ENCODE peak calls at places on chromosomes 16 and 17, in eight cellular contexts. One of them, this sample, is unnamed.

GRCh38 chr17:63698886-63699637 is 863 bp downstream of the LIMD2 start:
- DNase-seq in CD14-positive monocyte: peak; percentile 81
- DNase-seq in K562: no peak
- DNase-seq in NCI-H1105: no peak
- DNase-seq in effector CD4-positive, alpha-beta T cell: peak; percentile 86
- DNase-seq in MM.1S: peak; percentile 33
- DNase-seq in NCI-H2029 treated with DMSO at 0.1 percent for 48 hours: no peak
- DNase-seq in OCI-M1: peak; percentile 86
- DNase-seq in this sample: no peak

GRCh38 chr17:67854378-67854777 is 29.1 kb downstream of the BPTF start:
- DNase-seq in CD14-positive monocyte: no peak
- DNase-seq in K562: no peak
- DNase-seq in NCI-H1105: no peak
- DNase-seq in effector CD4-positive, alpha-beta T cell: no peak
- DNase-seq in MM.1S: no peak
- DNase-seq in NCI-H2029 treated with DMSO at 0.1 percent for 48 hours: no peak
- DNase-seq in OCI-M1: no peak
- DNase-seq in this sample: no peak

GRCh38 chr17:39781028-39781800 is 43.5 kb downstream of the GRB7 start:
- DNase-seq in CD14-positive monocyte: no peak
- DNase-seq in K562: no peak
- DNase-seq in NCI-H1105: no peak
- DNase-seq in effector CD4-positive, alpha-beta T cell: no peak
- DNase-seq in MM.1S: peak; percentile 50
- DNase-seq in NCI-H2029 treated with DMSO at 0.1 percent for 48 hours: no peak
- DNase-seq in OCI-M1: no peak
- DNase-seq in this sample: no peak

GRCh38 chr17:40320771-40321501 is 12.0 kb downstream of the RARA start:
- DNase-seq in CD14-positive monocyte: no peak
- DNase-seq in K562: peak; percentile 64
- DNase-seq in NCI-H1105: no peak
- DNase-seq in effector CD4-positive, alpha-beta T cell: peak; percentile 68
- DNase-seq in MM.1S: peak; percentile 38
- DNase-seq in NCI-H2029 treated with DMSO at 0.1 percent for 48 hours: no peak
- DNase-seq in OCI-M1: peak; percentile 31
- DNase-seq in this sample: no peak

GRCh38 chr17:16886655-16887322 is 85.1 kb downstream of the TNFRSF13B start:
- DNase-seq in CD14-positive monocyte: no peak
- DNase-seq in K562: no peak
- DNase-seq in NCI-H1105: no peak
- DNase-seq in effector CD4-positive, alpha-beta T cell: no peak
- DNase-seq in MM.1S: no peak
- DNase-seq in NCI-H2029 treated with DMSO at 0.1 percent for 48 hours: no peak
- DNase-seq in OCI-M1: no peak
- DNase-seq in this sample: no peak

GRCh38 chr17:925846-926245 is 53.7 kb downstream of the NXN start:
- DNase-seq in CD14-positive monocyte: no peak
- DNase-seq in K562: no peak
- DNase-seq in NCI-H1105: no peak
- DNase-seq in effector CD4-positive, alpha-beta T cell: no peak
- DNase-seq in MM.1S: no peak
- DNase-seq in NCI-H2029 treated with DMSO at 0.1 percent for 48 hours: no peak
- DNase-seq in OCI-M1: no peak
- DNase-seq in this sample: no peak

GRCh38 chr17:76940738-76941350 is 72.6 kb downstream of the MGAT5B start:
- DNase-seq in CD14-positive monocyte: no peak
- DNase-seq in K562: no peak
- DNase-seq in NCI-H1105: no peak
- DNase-seq in effector CD4-positive, alpha-beta T cell: no peak
- DNase-seq in MM.1S: no peak
- DNase-seq in NCI-H2029 treated with DMSO at 0.1 percent for 48 hours: no peak
- DNase-seq in OCI-M1: peak; percentile 4
- DNase-seq in this sample: no peak

GRCh38 chr16:56032072-56032471 is 156.9 kb upstream of the CES5A start:
- DNase-seq in CD14-positive monocyte: no peak
- DNase-seq in K562: no peak
- DNase-seq in NCI-H1105: no peak
- DNase-seq in effector CD4-positive, alpha-beta T cell: no peak
- DNase-seq in MM.1S: no peak
- DNase-seq in NCI-H2029 treated with DMSO at 0.1 percent for 48 hours: no peak
- DNase-seq in OCI-M1: no peak
- DNase-seq in this sample: no peak

GRCh38 chr17:78915872-78916632 is 9.1 kb downstream of the TIMP2 start:
- DNase-seq in CD14-positive monocyte: peak; percentile 83
- DNase-seq in K562: no peak
- DNase-seq in NCI-H1105: no peak
- DNase-seq in effector CD4-positive, alpha-beta T cell: no peak
- DNase-seq in MM.1S: no peak
- DNase-seq in NCI-H2029 treated with DMSO at 0.1 percent for 48 hours: no peak
- DNase-seq in OCI-M1: no peak
- DNase-seq in this sample: no peak

GRCh38 chr17:31524926-31525800 is 133.7 kb downstream of the RAB11FIP4 start:
- DNase-seq in CD14-positive monocyte: peak; percentile 83
- DNase-seq in K562: peak; percentile 88
- DNase-seq in NCI-H1105: peak; percentile 27
- DNase-seq in effector CD4-positive, alpha-beta T cell: peak; percentile 90
- DNase-seq in MM.1S: peak; percentile 65
- DNase-seq in NCI-H2029 treated with DMSO at 0.1 percent for 48 hours: peak; percentile 17
- DNase-seq in OCI-M1: peak; percentile 87
- DNase-seq in this sample: peak; percentile 38

GRCh38 chr17:72387969-72388368 is 267.1 kb downstream of the SOX9 start:
- DNase-seq in CD14-positive monocyte: no peak
- DNase-seq in K562: no peak
- DNase-seq in NCI-H1105: no peak
- DNase-seq in effector CD4-positive, alpha-beta T cell: no peak
- DNase-seq in MM.1S: no peak
- DNase-seq in NCI-H2029 treated with DMSO at 0.1 percent for 48 hours: no peak
- DNase-seq in OCI-M1: no peak
- DNase-seq in this sample: no peak

GRCh38 chr17:1934901-1935300 is 90.2 kb downstream of the RTN4RL1 start:
- DNase-seq in CD14-positive monocyte: no peak
- DNase-seq in K562: no peak
- DNase-seq in NCI-H1105: no peak
- DNase-seq in effector CD4-positive, alpha-beta T cell: no peak
- DNase-seq in MM.1S: no peak
- DNase-seq in NCI-H2029 treated with DMSO at 0.1 percent for 48 hours: no peak
- DNase-seq in OCI-M1: no peak
- DNase-seq in this sample: no peak

GRCh38 chr17:79850571-79851460 is 11.6 kb upstream of the CBX4 start:
- DNase-seq in CD14-positive monocyte: no peak
- DNase-seq in K562: peak; percentile 48
- DNase-seq in NCI-H1105: no peak
- DNase-seq in effector CD4-positive, alpha-beta T cell: no peak
- DNase-seq in MM.1S: no peak
- DNase-seq in NCI-H2029 treated with DMSO at 0.1 percent for 48 hours: no peak
- DNase-seq in OCI-M1: no peak
- DNase-seq in this sample: no peak

GRCh38 chr17:41020346-41020745 is 6.7 kb downstream of the KRTAP1-5 start:
- DNase-seq in CD14-positive monocyte: no peak
- DNase-seq in K562: no peak
- DNase-seq in NCI-H1105: no peak
- DNase-seq in effector CD4-positive, alpha-beta T cell: no peak
- DNase-seq in MM.1S: no peak
- DNase-seq in NCI-H2029 treated with DMSO at 0.1 percent for 48 hours: no peak
- DNase-seq in OCI-M1: no peak
- DNase-seq in this sample: no peak